ENCODE peak calls at places on chromosomes 4 and X, in nine cellular contexts. One of them, this sample, is unnamed.

GRCh38 chrX:140091276-140091886 is 126.1 kb upstream of the CXorf66 start:
- DNase-seq in aorta: no peak
- DNase-seq in tibial nerve: no peak
- DNase-seq in mesenteric fat pad: no peak
- DNase-seq in lung microvascular endothelial cell: no peak
- DNase-seq in psoas muscle: peak
- DNase-seq in activated CD4-positive, CD25-positive, alpha-beta regulatory T cell: no peak
- DNase-seq in lung: no peak
- DNase-seq in RKO: no peak
- DNase-seq in this sample: no peak

GRCh38 chr4:100736651-100737450 is 219.0 kb upstream of the EMCN start:
- DNase-seq in aorta: no peak
- DNase-seq in tibial nerve: no peak
- DNase-seq in mesenteric fat pad: no peak
- DNase-seq in lung microvascular endothelial cell: peak
- DNase-seq in psoas muscle: no peak
- DNase-seq in activated CD4-positive, CD25-positive, alpha-beta regulatory T cell: no peak
- DNase-seq in lung: no peak
- DNase-seq in RKO: peak
- DNase-seq in this sample: peak

GRCh38 chr4:41287005-41287404 is 30.3 kb downstream of the UCHL1 start:
- DNase-seq in aorta: no peak
- DNase-seq in tibial nerve: no peak
- DNase-seq in mesenteric fat pad: no peak
- DNase-seq in lung microvascular endothelial cell: peak
- DNase-seq in psoas muscle: no peak
- DNase-seq in activated CD4-positive, CD25-positive, alpha-beta regulatory T cell: no peak
- DNase-seq in lung: no peak
- DNase-seq in RKO: no peak
- DNase-seq in this sample: no peak

GRCh38 chrX:56726609-56727008 is 2.4 kb upstream of the NBDY start:
- DNase-seq in aorta: no peak
- DNase-seq in tibial nerve: no peak
- DNase-seq in mesenteric fat pad: no peak
- DNase-seq in lung microvascular endothelial cell: peak
- DNase-seq in psoas muscle: no peak
- DNase-seq in activated CD4-positive, CD25-positive, alpha-beta regulatory T cell: no peak
- DNase-seq in lung: no peak
- DNase-seq in RKO: peak
- DNase-seq in this sample: no peak

GRCh38 chr4:148300877-148301276 is 141.3 kb downstream of the NR3C2 start:
- DNase-seq in aorta: no peak
- DNase-seq in tibial nerve: no peak
- DNase-seq in mesenteric fat pad: no peak
- DNase-seq in lung microvascular endothelial cell: peak
- DNase-seq in psoas muscle: no peak
- DNase-seq in activated CD4-positive, CD25-positive, alpha-beta regulatory T cell: no peak
- DNase-seq in lung: no peak
- DNase-seq in RKO: no peak
- DNase-seq in this sample: no peak

GRCh38 chr4:145819246-145820181 is 119.1 kb downstream of the ZNF827 start:
- DNase-seq in aorta: no peak
- DNase-seq in tibial nerve: no peak
- DNase-seq in mesenteric fat pad: no peak
- DNase-seq in lung microvascular endothelial cell: no peak
- DNase-seq in psoas muscle: no peak
- DNase-seq in activated CD4-positive, CD25-positive, alpha-beta regulatory T cell: no peak
- DNase-seq in lung: no peak
- DNase-seq in RKO: no peak
- DNase-seq in this sample: no peak

GRCh38 chrX:150506486-150506885 is 61.9 kb upstream of the MTM1 start:
- DNase-seq in aorta: no peak
- DNase-seq in tibial nerve: no peak
- DNase-seq in mesenteric fat pad: no peak
- DNase-seq in lung microvascular endothelial cell: no peak
- DNase-seq in psoas muscle: no peak
- DNase-seq in activated CD4-positive, CD25-positive, alpha-beta regulatory T cell: no peak
- DNase-seq in lung: no peak
- DNase-seq in RKO: no peak
- DNase-seq in this sample: no peak

GRCh38 chr4:646460-646859 is 21.1 kb downstream of the PDE6B start:
- DNase-seq in aorta: peak
- DNase-seq in tibial nerve: no peak
- DNase-seq in mesenteric fat pad: no peak
- DNase-seq in lung microvascular endothelial cell: no peak
- DNase-seq in psoas muscle: peak
- DNase-seq in activated CD4-positive, CD25-positive, alpha-beta regulatory T cell: no peak
- DNase-seq in lung: no peak
- DNase-seq in RKO: no peak
- DNase-seq in this sample: no peak

GRCh38 chr4:142091085-142091513 is 454.7 kb downstream of the IL15 start:
- DNase-seq in aorta: no peak
- DNase-seq in tibial nerve: no peak
- DNase-seq in mesenteric fat pad: no peak
- DNase-seq in lung microvascular endothelial cell: peak
- DNase-seq in psoas muscle: no peak
- DNase-seq in activated CD4-positive, CD25-positive, alpha-beta regulatory T cell: no peak
- DNase-seq in lung: no peak
- DNase-seq in RKO: peak
- DNase-seq in this sample: peak